ENCODE peak calls at places on chromosome 3, in nine cellular contexts. M is ovary, E is body of pancreas, A is transverse colon, N is heart left ventricle, Q is stomach, D is A549, Z is uterus, V is breast epithelium. J is an unnamed sample.

GRCh38 chr3:25444273-25444672 is 16.2 kb downstream of the RARB start:
- DNase-seq in M (no peak), E (no peak), A (no peak), N (no peak), Q (no peak), D (no peak), Z (no peak), V (no peak), J (no peak)

GRCh38 chr3:3734881-3735280 is 64.3 kb upstream of the LRRN1 start:
- DNase-seq in M (no peak), E (no peak), A (no peak), N (no peak), Q (no peak), D (no peak), Z (no peak), V (no peak), J (no peak)

GRCh38 chr3:163043074-163043473 is 1546.5 kb downstream of the OTOL1 start:
- DNase-seq in M (no peak), E (no peak), A (no peak), N (no peak), Q (no peak), D (peak), Z (no peak), V (no peak), J (no peak)

GRCh38 chr3:31157028-31157694 is 262.7 kb upstream of the GADL1 start:
- DNase-seq in M (no peak), E (no peak), A (no peak), N (no peak), Q (no peak), D (peak), Z (no peak), V (no peak), J (no peak)

GRCh38 chr3:63442918-63443317 is 164.8 kb downstream of the SYNPR start:
- DNase-seq in M (no peak), E (no peak), A (no peak), N (no peak), Q (no peak), D (no peak), Z (no peak), V (no peak), J (no peak)

GRCh38 chr3:42369832-42370231 is 40.6 kb downstream of the LYZL4 start:
- DNase-seq in M (no peak), E (no peak), A (no peak), N (no peak), Q (no peak), D (no peak), Z (no peak), V (no peak), J (no peak)

GRCh38 chr3:193744048-193744821 is 151.2 kb downstream of the OPA1 start:
- DNase-seq in M (no peak), E (peak), A (no peak), N (no peak), Q (peak), D (peak), Z (no peak), V (no peak), J (no peak)

GRCh38 chr3:182621435-182622240 is 171.7 kb upstream of the ATP11B start:
- DNase-seq in M (no peak), E (no peak), A (no peak), N (no peak), Q (no peak), D (no peak), Z (no peak), V (no peak), J (no peak)

GRCh38 chr3:150077581-150078247 is 107.0 kb upstream of the PFN2 start:
- DNase-seq in M (no peak), E (no peak), A (no peak), N (no peak), Q (no peak), D (no peak), Z (no peak), V (no peak), J (no peak)

GRCh38 chr3:167887096-167887495 is 151.6 kb downstream of the SERPINI1 start:
- DNase-seq in M (no peak), E (no peak), A (no peak), N (no peak), Q (no peak), D (peak), Z (no peak), V (no peak), J (no peak)

GRCh38 chr3:106160396-106160795 is 291.6 kb upstream of the CBLB start:
- DNase-seq in M (no peak), E (no peak), A (no peak), N (no peak), Q (no peak), D (no peak), Z (no peak), V (no peak), J (no peak)

GRCh38 chr3:190064112-190064511 is 56.6 kb downstream of the P3H2 start:
- DNase-seq in M (no peak), E (no peak), A (peak), N (no peak), Q (peak), D (peak), Z (no peak), V (no peak), J (no peak)

GRCh38 chr3:13663781-13664535 is 115.0 kb downstream of the FBLN2 start:
- DNase-seq in M (no peak), E (no peak), A (no peak), N (no peak), Q (no peak), D (no peak), Z (no peak), V (no peak), J (no peak)

GRCh38 chr3:170056710-170057454 is 19.1 kb downstream of the GPR160 start:
- DNase-seq in M (no peak), E (no peak), A (no peak), N (no peak), Q (no peak), D (no peak), Z (no peak), V (no peak), J (no peak)

GRCh38 chr3:45793482-45794176 is 2.7 kb downstream of the SLC6A20 start:
- DNase-seq in M (no peak), E (peak), A (no peak), N (no peak), Q (no peak), D (peak), Z (no peak), V (peak), J (no peak)

GRCh38 chr3:71225285-71225684 is 358.2 kb downstream of the FOXP1 start:
- DNase-seq in M (no peak), E (no peak), A (no peak), N (no peak), Q (no peak), D (no peak), Z (no peak), V (no peak), J (no peak)

GRCh38 chr3:16240229-16241023 is 24.3 kb downstream of the DPH3 start:
- DNase-seq in M (no peak), E (no peak), A (no peak), N (no peak), Q (no peak), D (peak), Z (no peak), V (no peak), J (no peak)

GRCh38 chr3:37625690-37626089 is 236.0 kb upstream of the CTDSPL start:
- DNase-seq in M (no peak), E (no peak), A (no peak), N (no peak), Q (no peak), D (no peak), Z (no peak), V (no peak), J (no peak)

GRCh38 chr3:10416730-10417300 is 88.6 kb downstream of the ATP2B2 start:
- DNase-seq in M (no peak), E (no peak), A (no peak), N (no peak), Q (no peak), D (no peak), Z (no peak), V (no peak), J (no peak)

GRCh38 chr3:14224895-14225294 is 46.3 kb downstream of the LSM3 start:
- DNase-seq in M (no peak), E (no peak), A (no peak), N (no peak), Q (no peak), D (no peak), Z (no peak), V (no peak), J (no peak)

GRCh38 chr3:181253796-181254195 is 264.3 kb upstream of the DNAJC19 start:
- DNase-seq in M (no peak), E (no peak), A (no peak), N (no peak), Q (no peak), D (no peak), Z (no peak), V (no peak), J (no peak)

DNA sequence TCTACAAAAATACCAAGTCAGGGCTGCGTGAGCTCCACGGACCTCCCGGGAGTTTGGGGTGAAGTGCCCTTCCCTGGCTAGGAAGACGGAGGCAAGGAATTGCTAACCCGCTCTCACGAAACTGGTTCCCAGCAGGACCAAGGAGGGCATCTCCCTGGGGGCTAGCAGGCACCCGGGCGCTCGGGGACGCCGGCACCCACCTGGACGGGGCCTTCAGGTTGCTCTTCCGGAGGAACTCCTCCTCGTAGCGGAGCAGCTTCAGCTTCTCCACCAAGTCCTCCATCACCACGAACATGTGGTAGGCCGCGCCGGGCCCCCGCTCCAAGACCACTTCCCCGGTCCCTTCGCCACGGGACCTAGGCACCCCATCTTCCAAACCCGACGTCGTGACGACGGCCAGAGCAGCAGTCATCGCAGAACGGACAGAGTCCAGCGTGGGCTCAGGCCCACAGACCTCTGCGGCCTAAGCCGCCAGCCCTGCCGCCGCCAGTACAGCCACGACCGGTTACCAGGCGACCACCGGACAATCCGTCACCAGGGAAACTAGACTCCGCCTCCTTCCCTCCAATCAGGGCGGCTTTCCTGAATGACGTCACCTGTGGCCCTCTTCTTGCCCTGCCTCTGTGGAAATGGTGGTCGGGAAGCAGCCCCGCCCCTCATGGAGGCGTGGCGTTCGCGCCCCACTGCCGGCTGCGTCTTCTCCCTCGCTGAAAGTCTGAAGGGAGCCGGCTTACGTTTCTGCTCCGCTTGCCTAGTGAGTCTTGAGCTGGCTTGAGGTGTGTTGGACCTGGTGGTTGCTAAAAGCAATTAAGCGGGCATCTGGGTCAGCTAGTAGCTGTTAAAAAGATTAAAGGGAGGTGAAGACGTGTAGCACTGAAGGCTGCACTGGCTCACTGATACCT is at the start of gene IFT57:
- DNase-seq in M (peak), E (peak), A (peak), N (peak), Q (peak), D (peak), Z (peak), V (peak), J (peak)
- TF ChIP-seq POLR2A in M (peak), E (peak), A (peak), N (peak), Q (peak), D (peak), Z (peak), V (peak), J (peak)

DNA sequence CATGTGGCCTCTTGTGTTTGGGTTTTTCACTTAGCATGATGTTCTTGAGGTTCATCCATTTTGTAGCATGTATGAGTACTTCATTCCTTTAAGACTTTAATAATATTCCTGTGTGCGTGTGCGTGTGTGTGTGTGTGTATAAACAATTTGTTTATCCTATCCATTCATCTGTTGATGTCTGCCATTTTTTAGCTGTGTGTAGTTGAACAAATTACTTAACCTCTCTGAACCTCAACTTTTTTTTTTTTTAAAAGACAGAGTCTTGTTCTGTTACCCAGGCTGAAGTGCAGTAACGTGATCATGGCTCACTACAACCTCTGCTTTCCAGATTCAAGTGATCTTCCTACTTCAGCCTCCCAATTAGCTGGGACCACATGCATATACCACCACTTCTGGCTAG is 47.3 kb downstream of the EBLN2 start:
- DNase-seq in M (no peak), E (no peak), A (no peak), N (no peak), Q (no peak), D (no peak), Z (no peak), V (no peak), J (no peak)
- TF ChIP-seq POLR2A in M (no peak), E (no peak), A (no peak), N (no peak), Q (no peak), D (no peak), Z (no peak), V (no peak), J (no peak)

DNA sequence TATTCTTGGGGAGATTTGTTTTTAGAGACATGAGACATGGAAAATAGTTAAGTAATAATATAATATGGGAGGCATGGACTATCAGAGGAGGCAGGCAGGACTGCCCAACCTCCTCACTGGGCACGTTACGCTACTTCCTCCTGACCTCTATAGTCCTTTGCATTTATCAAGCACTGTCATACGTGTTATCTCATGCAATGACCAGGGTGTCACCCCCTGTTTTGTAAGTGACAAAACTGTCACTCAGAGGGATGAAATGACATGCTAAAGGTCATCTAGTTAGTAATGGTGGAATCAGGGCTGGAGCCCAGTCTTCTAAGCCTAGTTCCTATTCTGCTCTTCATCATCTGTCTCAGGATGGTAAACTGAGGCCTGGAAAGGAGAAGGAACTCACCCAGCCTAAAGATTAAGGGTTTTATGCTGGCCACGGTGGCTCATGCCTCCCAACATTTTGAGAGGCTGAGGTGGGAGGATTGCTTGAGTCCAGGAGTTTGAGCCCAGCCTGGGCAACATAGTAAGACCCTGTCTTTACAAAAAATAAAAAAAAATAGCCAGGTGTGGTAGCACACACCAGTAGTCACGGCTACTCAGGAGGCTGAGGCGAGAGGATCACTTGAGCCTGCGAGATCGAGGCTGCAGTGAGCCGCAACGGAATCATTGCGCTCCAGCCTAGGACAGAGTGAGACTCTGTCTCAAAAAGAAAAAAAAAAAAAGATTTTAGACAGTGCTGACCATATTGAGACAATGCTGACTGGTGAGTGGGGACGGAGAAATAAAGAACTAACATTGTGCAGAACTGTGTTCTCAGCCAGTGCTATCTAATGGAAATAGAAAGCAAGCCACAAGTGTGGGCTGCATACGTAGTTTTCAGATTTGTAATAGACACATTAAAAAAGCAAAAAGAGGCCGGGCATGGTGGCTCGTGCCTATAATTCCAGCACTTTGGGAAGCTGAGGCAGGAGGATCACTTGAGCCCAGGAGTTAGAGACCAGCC is 67.0 kb downstream of the ST6GAL1 start:
- DNase-seq in M (no peak), E (no peak), A (no peak), N (no peak), Q (no peak), D (no peak), Z (no peak), V (no peak), J (no peak)
- TF ChIP-seq POLR2A in M (no peak), E (no peak), A (no peak), N (no peak), Q (no peak), D (no peak), Z (no peak), V (no peak), J (peak)

GRCh38 chr3:139354661-139355060 is 10.8 kb downstream of the MRPS22 start:
- DNase-seq in M (no peak), E (no peak), A (no peak), N (no peak), Q (no peak), D (no peak), Z (no peak), V (no peak), J (no peak)
- TF ChIP-seq POLR2A in M (no peak), E (no peak), A (no peak), N (no peak), Q (no peak), D (no peak), Z (no peak), V (no peak), J (no peak)